ENCODE peak calls at places on chromosomes 4 and X, in four cellular contexts. J, P, Q and Z are unnamed samples. For H3K4me1 and H3F3A, the result is how much of the 10 kb centered on the place peaks cover.

GRCh38 chr4:5821665-5822358 is 71.1 kb downstream of the CRMP1 start:
- DNase-seq in J (no peak), P (peak), Q (peak), Z (no peak)

GRCh38 chrX:102958794-102959193 is 21.7 kb downstream of the RAB40AL start:
- DNase-seq in J (peak), P (no peak), Q (no peak), Z (no peak)

GRCh38 chrX:9149831-9150230 is 115.9 kb upstream of the FAM9B start:
- DNase-seq in J (peak), P (no peak), Q (no peak), Z (no peak)

GRCh38 chr4:151850751-151851150 is 89.9 kb upstream of the GATB start:
- DNase-seq in J (no peak), P (no peak), Q (no peak), Z (no peak)

GRCh38 chrX:111164728-111165127 is 68.7 kb downstream of the PAK3 start:
- DNase-seq in J (peak), P (peak), Q (peak), Z (no peak)

GRCh38 chrX:104315555-104315954 is 60.8 kb upstream of the ESX1 start:
- DNase-seq in J (peak), P (no peak), Q (no peak), Z (peak)

GRCh38 chrX:2578864-2579263 is 78.1 kb upstream of the DHRSX start:
- DNase-seq in J (no peak), P (no peak), Q (no peak), Z (no peak)

GRCh38 chr4:75249739-75250138 is 264.5 kb downstream of the RCHY1 start:
- DNase-seq in J (no peak), P (no peak), Q (no peak), Z (no peak)

GRCh38 chrX:150887906-150888465 is 10.5 kb downstream of the CD99L2 start:
- DNase-seq in J (peak), P (no peak), Q (no peak), Z (no peak)

GRCh38 chr4:125115476-125115875 is 199.3 kb upstream of the FAT4 start:
- DNase-seq in J (no peak), P (no peak), Q (no peak), Z (no peak)

GRCh38 chr4:27278615-27279014 is 418.0 kb downstream of the STIM2 start:
- DNase-seq in J (peak), P (peak), Q (peak), Z (peak)

GRCh38 chr4:157315968-157316367 is 95.4 kb downstream of the GRIA2 start:
- DNase-seq in J (peak), P (no peak), Q (no peak), Z (no peak)

GRCh38 chrX:106919932-106920452 is at the start of gene CLDN2:
- DNase-seq in J (no peak), P (peak), Q (peak), Z (no peak)

GRCh38 chrX:128106630-128107029 is 54.4 kb upstream of the ACTRT1 start:
- DNase-seq in J (peak), P (peak), Q (peak), Z (no peak)

GRCh38 chrX:15146515-15146914 is 123.4 kb downstream of the ASB9 start:
- DNase-seq in J (peak), P (peak), Q (peak), Z (no peak)

GRCh38 chr4:119191505-119191904 is 21.0 kb upstream of the USP53 start:
- DNase-seq in J (no peak), P (no peak), Q (no peak), Z (no peak)

GRCh38 chr4:176939445-176939844 is 146.7 kb upstream of the VEGFC start:
- DNase-seq in J (peak), P (no peak), Q (no peak), Z (no peak)

DNA sequence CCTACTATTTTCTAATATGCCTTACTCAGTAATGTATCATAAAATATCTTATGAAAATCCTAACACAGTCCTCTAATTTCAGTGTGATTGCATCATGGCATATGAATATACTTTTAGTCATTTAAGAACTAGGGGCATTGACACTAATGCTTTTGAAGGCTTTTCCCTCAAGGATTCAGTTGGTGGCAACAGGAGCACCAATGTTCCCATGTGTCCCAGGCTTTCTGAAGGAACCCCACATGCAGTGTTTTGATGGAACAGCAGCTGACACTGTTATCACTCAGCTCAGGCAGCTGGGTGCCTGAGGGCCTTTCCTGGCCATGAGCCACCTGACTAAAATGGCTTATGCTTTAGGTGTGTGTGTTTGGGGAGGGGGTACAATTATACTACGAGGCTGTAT is 348.3 kb downstream of the ARHGAP24 start:
- DNase-seq in J (peak), P (peak), Q (no peak), Z (no peak)
- H3K4me1 ChIP-seq in J (under half), P (half or more), Q (under half), Z (under half)

GRCh38 chr4:54230479-54231418 is 1.7 kb downstream of the PDGFRA start:
- DNase-seq in J (no peak), P (peak), Q (peak), Z (no peak)
- TF ChIP-seq EZH2 in J (peak), P (peak), Q (peak), Z (no peak)

DNA sequence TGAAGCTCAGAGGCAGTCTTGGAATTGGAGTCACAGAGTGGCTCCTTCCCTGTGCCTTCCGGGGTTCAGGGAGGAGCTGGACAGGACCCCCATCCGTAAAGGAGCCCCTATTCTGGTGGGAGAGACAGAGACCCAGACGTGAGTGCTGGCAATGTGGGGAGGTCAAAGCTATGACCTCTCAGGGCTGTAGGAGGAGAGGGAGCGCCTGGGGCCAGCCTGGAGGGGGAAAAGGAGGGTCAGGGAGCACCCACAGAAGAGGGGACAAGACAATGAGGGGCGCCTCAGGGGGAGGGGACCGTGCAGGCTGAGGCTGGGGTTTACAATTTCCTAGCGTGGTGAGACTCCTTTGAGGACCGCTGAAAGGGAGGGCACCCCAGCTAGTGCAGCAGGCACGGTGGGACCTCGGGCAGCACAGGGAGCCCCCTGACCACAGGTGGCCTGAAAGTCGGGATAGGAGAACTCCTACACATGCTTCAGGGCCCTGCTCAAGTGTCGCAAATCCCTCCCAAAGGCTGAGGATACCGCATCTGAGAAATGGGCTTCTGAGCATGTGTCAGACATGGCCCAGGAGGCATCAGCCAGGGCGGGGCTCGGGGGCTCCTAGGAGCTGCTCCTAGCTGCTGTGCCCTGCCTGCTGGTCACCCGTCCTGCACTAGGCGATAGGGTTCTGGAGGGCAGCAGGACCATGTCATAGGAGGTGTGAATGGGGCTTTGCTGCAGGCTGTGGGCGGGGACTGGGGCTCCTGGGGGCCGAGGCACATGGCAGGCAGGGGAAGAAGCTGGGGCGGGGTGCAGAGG is 98.1 kb upstream of the LRPAP1 start:
- DNase-seq in J (no peak), P (no peak), Q (no peak), Z (no peak)
- H3F3A ChIP-seq in J (under half), P (under half), Q (under half), Z (under half)

GRCh38 chr4:87035881-87036509 is 101.2 kb downstream of the AFF1 start:
- DNase-seq in J (no peak), P (no peak), Q (no peak), Z (no peak)

GRCh38 chr4:87037921-87038320 is 103.1 kb downstream of the AFF1 start:
- DNase-seq in J (no peak), P (no peak), Q (no peak), Z (no peak)

GRCh38 chr4:87041142-87041541 is 106.3 kb downstream of the AFF1 start:
- DNase-seq in J (no peak), P (no peak), Q (no peak), Z (no peak)

GRCh38 chr4:87036713-87037112 is 101.9 kb downstream of the AFF1 start:
- DNase-seq in J (no peak), P (no peak), Q (no peak), Z (no peak)

GRCh38 chr4:87038837-87039715 is 104.3 kb downstream of the AFF1 start:
- DNase-seq in J (peak), P (peak), Q (peak), Z (no peak)
- H3K4me1 ChIP-seq in J (under half), P (half or more), Q (half or more), Z (under half)

GRCh38 chr4:8103991-8104390 is 54.6 kb downstream of the ABLIM2 start:
- DNase-seq in J (no peak), P (peak), Q (no peak), Z (no peak)
- TF ChIP-seq EZH2 in J (no peak), P (no peak), Q (no peak), Z (no peak)